ENCODE peak calls at places on chromosome 13, in eight cellular contexts. One of them, this sample, is unnamed.

GRCh38 chr13:40665754-40666057 is 735 bp downstream of the FOXO1 start:
- DNase-seq in T-cell: peak; percentile 31
- DNase-seq in heart right ventricle: no peak
- DNase-seq in posterior vena cava: no peak
- DNase-seq in foreskin keratinocyte: no peak
- DNase-seq in stimulated activated CD4-positive, alpha-beta T cell treated with anti-CD3 and anti-CD28 coated beads, TNF-alpha, amount 100 ng/mL, for 24 hours: peak; percentile 25
- DNase-seq in A172: no peak
- DNase-seq in kidney glomerular epithelial cell: no peak
- DNase-seq in this sample: no peak

GRCh38 chr13:35994131-35994966 is 136.8 kb downstream of the DCLK1 start:
- DNase-seq in A172: peak; percentile 97
- DNase-seq in foreskin keratinocyte: peak; percentile 29
- DNase-seq in T-cell: no peak
- DNase-seq in stimulated activated CD4-positive, alpha-beta T cell treated with anti-CD3 and anti-CD28 coated beads, TNF-alpha, amount 100 ng/mL, for 24 hours: no peak
- DNase-seq in posterior vena cava: no peak
- DNase-seq in kidney glomerular epithelial cell: peak; percentile 45
- DNase-seq in heart right ventricle: peak; percentile 64
- DNase-seq in this sample: no peak

GRCh38 chr13:62387642-62388041 is 972.0 kb upstream of the PCDH20 start:
- DNase-seq in kidney glomerular epithelial cell: no peak
- DNase-seq in stimulated activated CD4-positive, alpha-beta T cell treated with anti-CD3 and anti-CD28 coated beads, TNF-alpha, amount 100 ng/mL, for 24 hours: no peak
- DNase-seq in heart right ventricle: no peak
- DNase-seq in posterior vena cava: no peak
- DNase-seq in T-cell: no peak
- DNase-seq in foreskin keratinocyte: no peak
- DNase-seq in A172: no peak
- DNase-seq in this sample: no peak

GRCh38 chr13:98975822-98976261 is 2.0 kb downstream of the DOCK9 start:
- DNase-seq in heart right ventricle: no peak
- DNase-seq in stimulated activated CD4-positive, alpha-beta T cell treated with anti-CD3 and anti-CD28 coated beads, TNF-alpha, amount 100 ng/mL, for 24 hours: no peak
- DNase-seq in kidney glomerular epithelial cell: no peak
- DNase-seq in T-cell: no peak
- DNase-seq in posterior vena cava: no peak
- DNase-seq in foreskin keratinocyte: no peak
- DNase-seq in A172: peak; percentile 60
- DNase-seq in this sample: no peak

GRCh38 chr13:106143930-106144709 is 391.3 kb downstream of the EFNB2 start:
- DNase-seq in kidney glomerular epithelial cell: no peak
- DNase-seq in stimulated activated CD4-positive, alpha-beta T cell treated with anti-CD3 and anti-CD28 coated beads, TNF-alpha, amount 100 ng/mL, for 24 hours: no peak
- DNase-seq in A172: no peak
- DNase-seq in foreskin keratinocyte: peak; percentile 83
- DNase-seq in heart right ventricle: no peak
- DNase-seq in posterior vena cava: no peak
- DNase-seq in T-cell: no peak
- DNase-seq in this sample: no peak

GRCh38 chr13:102536196-102536595 is 60.6 kb upstream of the TPP2 start:
- DNase-seq in foreskin keratinocyte: no peak
- DNase-seq in kidney glomerular epithelial cell: no peak
- DNase-seq in posterior vena cava: no peak
- DNase-seq in T-cell: no peak
- DNase-seq in heart right ventricle: no peak
- DNase-seq in A172: no peak
- DNase-seq in stimulated activated CD4-positive, alpha-beta T cell treated with anti-CD3 and anti-CD28 coated beads, TNF-alpha, amount 100 ng/mL, for 24 hours: no peak
- DNase-seq in this sample: no peak

GRCh38 chr13:42807866-42808265 is 26.5 kb downstream of the FAM216B start:
- DNase-seq in A172: peak; percentile 37
- DNase-seq in stimulated activated CD4-positive, alpha-beta T cell treated with anti-CD3 and anti-CD28 coated beads, TNF-alpha, amount 100 ng/mL, for 24 hours: no peak
- DNase-seq in T-cell: no peak
- DNase-seq in heart right ventricle: no peak
- DNase-seq in kidney glomerular epithelial cell: no peak
- DNase-seq in foreskin keratinocyte: peak; percentile 35
- DNase-seq in posterior vena cava: no peak
- DNase-seq in this sample: no peak

GRCh38 chr13:109209526-109209925 is 576.9 kb downstream of the IRS2 start:
- DNase-seq in stimulated activated CD4-positive, alpha-beta T cell treated with anti-CD3 and anti-CD28 coated beads, TNF-alpha, amount 100 ng/mL, for 24 hours: no peak
- DNase-seq in kidney glomerular epithelial cell: no peak
- DNase-seq in T-cell: no peak
- DNase-seq in A172: no peak
- DNase-seq in posterior vena cava: no peak
- DNase-seq in heart right ventricle: no peak
- DNase-seq in foreskin keratinocyte: no peak
- DNase-seq in this sample: no peak

GRCh38 chr13:112142401-112142930 is 75.5 kb downstream of the SOX1 start:
- DNase-seq in posterior vena cava: no peak
- DNase-seq in stimulated activated CD4-positive, alpha-beta T cell treated with anti-CD3 and anti-CD28 coated beads, TNF-alpha, amount 100 ng/mL, for 24 hours: no peak
- DNase-seq in kidney glomerular epithelial cell: no peak
- DNase-seq in A172: no peak
- DNase-seq in foreskin keratinocyte: no peak
- DNase-seq in T-cell: no peak
- DNase-seq in heart right ventricle: no peak
- DNase-seq in this sample: no peak

GRCh38 chr13:98878421-98879126 is 99.3 kb downstream of the DOCK9 start:
- DNase-seq in heart right ventricle: no peak
- DNase-seq in kidney glomerular epithelial cell: no peak
- DNase-seq in posterior vena cava: no peak
- DNase-seq in foreskin keratinocyte: no peak
- DNase-seq in T-cell: no peak
- DNase-seq in A172: no peak
- DNase-seq in stimulated activated CD4-positive, alpha-beta T cell treated with anti-CD3 and anti-CD28 coated beads, TNF-alpha, amount 100 ng/mL, for 24 hours: no peak
- DNase-seq in this sample: no peak

GRCh38 chr13:95137096-95137495 is 164.2 kb downstream of the ABCC4 start:
- DNase-seq in heart right ventricle: no peak
- DNase-seq in foreskin keratinocyte: no peak
- DNase-seq in posterior vena cava: no peak
- DNase-seq in kidney glomerular epithelial cell: no peak
- DNase-seq in A172: no peak
- DNase-seq in stimulated activated CD4-positive, alpha-beta T cell treated with anti-CD3 and anti-CD28 coated beads, TNF-alpha, amount 100 ng/mL, for 24 hours: no peak
- DNase-seq in T-cell: no peak
- DNase-seq in this sample: no peak

GRCh38 chr13:99320693-99321481 is 13.7 kb upstream of the GPR183 start:
- DNase-seq in kidney glomerular epithelial cell: peak; percentile 48
- DNase-seq in heart right ventricle: no peak
- DNase-seq in T-cell: no peak
- DNase-seq in posterior vena cava: no peak
- DNase-seq in foreskin keratinocyte: peak; percentile 68
- DNase-seq in A172: peak; percentile 65
- DNase-seq in stimulated activated CD4-positive, alpha-beta T cell treated with anti-CD3 and anti-CD28 coated beads, TNF-alpha, amount 100 ng/mL, for 24 hours: no peak
- DNase-seq in this sample: no peak

GRCh38 chr13:34853161-34853560 is 88.9 kb upstream of the NBEA start:
- DNase-seq in foreskin keratinocyte: no peak
- DNase-seq in posterior vena cava: no peak
- DNase-seq in A172: no peak
- DNase-seq in kidney glomerular epithelial cell: no peak
- DNase-seq in heart right ventricle: no peak
- DNase-seq in stimulated activated CD4-positive, alpha-beta T cell treated with anti-CD3 and anti-CD28 coated beads, TNF-alpha, amount 100 ng/mL, for 24 hours: no peak
- DNase-seq in T-cell: no peak
- DNase-seq in this sample: no peak

This sample was measured in H1.